ENCODE peak calls at places on chromosomes 6 and 20, in seven cellular contexts. One of them, this sample, is unnamed.

GRCh38 chr6:68635706-68636513 is 828 bp downstream of the ADGRB3 start:
- DNase-seq in adrenal gland: peak; percentile 30
- DNase-seq in uterus: peak; percentile 22
- DNase-seq in Peyer's patch: no peak
- DNase-seq in ovary: peak; percentile 27
- DNase-seq in transverse colon: no peak
- DNase-seq in endothelial cell of umbilical vein: peak; percentile 2
- DNase-seq in this sample: peak; percentile 51

GRCh38 chr20:49501917-49502316 is 19.4 kb upstream of the KCNB1 start:
- DNase-seq in ovary: no peak
- DNase-seq in Peyer's patch: no peak
- DNase-seq in uterus: no peak
- DNase-seq in endothelial cell of umbilical vein: peak; percentile 14
- DNase-seq in transverse colon: no peak
- DNase-seq in adrenal gland: no peak
- DNase-seq in this sample: no peak

GRCh38 chr20:25991051-25991755 is 294.6 kb upstream of the ZNF337 start:
- DNase-seq in adrenal gland: no peak
- DNase-seq in uterus: no peak
- DNase-seq in ovary: no peak
- DNase-seq in endothelial cell of umbilical vein: no peak
- DNase-seq in Peyer's patch: no peak
- DNase-seq in transverse colon: no peak
- DNase-seq in this sample: no peak

GRCh38 chr6:90397929-90398674 is 101.5 kb upstream of the BACH2 start:
- DNase-seq in uterus: no peak
- DNase-seq in transverse colon: no peak
- DNase-seq in endothelial cell of umbilical vein: peak; percentile 83
- DNase-seq in ovary: no peak
- DNase-seq in adrenal gland: no peak
- DNase-seq in Peyer's patch: no peak
- DNase-seq in this sample: no peak

GRCh38 chr6:1176595-1176994 is 135.3 kb upstream of the FOXQ1 start:
- DNase-seq in Peyer's patch: no peak
- DNase-seq in uterus: no peak
- DNase-seq in endothelial cell of umbilical vein: no peak
- DNase-seq in transverse colon: no peak
- DNase-seq in adrenal gland: no peak
- DNase-seq in ovary: no peak
- DNase-seq in this sample: no peak

GRCh38 chr20:23120936-23121765 is 35.0 kb upstream of the CD93 start:
- DNase-seq in endothelial cell of umbilical vein: no peak
- DNase-seq in uterus: no peak
- DNase-seq in ovary: no peak
- DNase-seq in Peyer's patch: no peak
- DNase-seq in adrenal gland: peak; percentile 5
- DNase-seq in transverse colon: no peak
- DNase-seq in this sample: no peak

GRCh38 chr20:13478366-13478765 is 160.4 kb downstream of the TASP1 start:
- DNase-seq in adrenal gland: no peak
- DNase-seq in uterus: no peak
- DNase-seq in transverse colon: no peak
- DNase-seq in ovary: no peak
- DNase-seq in endothelial cell of umbilical vein: no peak
- DNase-seq in Peyer's patch: no peak
- DNase-seq in this sample: no peak

GRCh38 chr20:47124235-47124717 is 229.6 kb downstream of the EYA2 start:
- DNase-seq in ovary: no peak
- DNase-seq in endothelial cell of umbilical vein: no peak
- DNase-seq in transverse colon: no peak
- DNase-seq in Peyer's patch: no peak
- DNase-seq in adrenal gland: no peak
- DNase-seq in uterus: no peak
- DNase-seq in this sample: peak; percentile 23

GRCh38 chr20:56731496-56731895 is 102.4 kb downstream of the TFAP2C start:
- DNase-seq in uterus: no peak
- DNase-seq in adrenal gland: no peak
- DNase-seq in transverse colon: no peak
- DNase-seq in ovary: no peak
- DNase-seq in Peyer's patch: no peak
- DNase-seq in endothelial cell of umbilical vein: no peak
- DNase-seq in this sample: no peak

GRCh38 chr6:3022765-3023662 is 23.3 kb downstream of the NQO2 start:
- DNase-seq in transverse colon: no peak
- DNase-seq in uterus: no peak
- DNase-seq in adrenal gland: no peak
- DNase-seq in ovary: no peak
- DNase-seq in Peyer's patch: peak; percentile 65
- DNase-seq in endothelial cell of umbilical vein: no peak
- DNase-seq in this sample: no peak

GRCh38 chr20:35463455-35464300 is 8.3 kb downstream of the CEP250 start:
- DNase-seq in uterus: peak; percentile 42
- DNase-seq in transverse colon: peak; percentile 57
- DNase-seq in endothelial cell of umbilical vein: peak; percentile 79
- DNase-seq in adrenal gland: peak; percentile 58
- DNase-seq in ovary: peak; percentile 40
- DNase-seq in Peyer's patch: peak; percentile 81
- DNase-seq in this sample: peak; percentile 81

DNA sequence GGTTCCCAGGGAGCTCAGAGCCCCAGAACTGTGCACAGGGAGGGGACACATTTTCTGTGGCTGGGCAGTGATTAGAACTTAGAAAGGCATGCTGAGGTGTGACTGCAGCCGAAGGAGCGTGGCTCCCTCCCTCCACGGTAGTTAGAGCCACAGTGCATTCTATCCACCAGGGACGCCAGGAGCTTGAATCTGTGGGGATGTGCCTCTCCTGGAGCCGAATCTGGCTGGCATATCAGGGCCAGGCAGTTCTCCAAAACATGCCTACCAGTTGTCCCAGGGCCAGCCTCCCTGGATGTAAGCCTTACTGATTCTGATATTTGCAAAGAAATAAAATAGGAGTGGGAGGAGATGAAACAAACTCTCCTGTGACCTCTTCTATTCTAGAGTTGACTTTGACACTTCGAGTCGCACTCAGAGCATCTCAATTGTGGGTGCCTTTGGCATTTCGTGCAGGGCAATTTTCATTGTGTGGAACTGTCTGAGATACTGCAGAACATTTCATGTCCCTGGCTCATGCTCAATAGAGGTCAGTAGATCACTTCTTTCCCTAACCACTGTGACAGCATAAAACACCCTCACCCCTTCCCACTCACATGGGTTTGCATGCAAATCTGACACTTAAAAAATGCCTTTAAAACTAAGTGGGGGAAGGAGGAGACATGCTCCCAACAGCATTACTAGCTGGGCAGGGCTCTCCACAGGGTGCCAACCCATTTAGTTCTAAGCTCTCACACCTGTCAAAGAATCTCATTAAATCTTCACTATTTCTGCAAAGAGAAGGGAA is 379.0 kb downstream of the PREX1 start:
- DNase-seq in endothelial cell of umbilical vein: no peak
- DNase-seq in adrenal gland: no peak
- DNase-seq in ovary: no peak
- DNase-seq in transverse colon: no peak
- DNase-seq in Peyer's patch: no peak
- DNase-seq in uterus: no peak
- DNase-seq in this sample: no peak
- TF ChIP-seq CTCF in endothelial cell of umbilical vein: no peak
- TF ChIP-seq CTCF in adrenal gland: no peak
- TF ChIP-seq CTCF in ovary: no peak
- TF ChIP-seq CTCF in transverse colon: no peak
- TF ChIP-seq CTCF in Peyer's patch: no peak
- TF ChIP-seq CTCF in uterus: no peak
- TF ChIP-seq CTCF in this sample: no peak

DNA sequence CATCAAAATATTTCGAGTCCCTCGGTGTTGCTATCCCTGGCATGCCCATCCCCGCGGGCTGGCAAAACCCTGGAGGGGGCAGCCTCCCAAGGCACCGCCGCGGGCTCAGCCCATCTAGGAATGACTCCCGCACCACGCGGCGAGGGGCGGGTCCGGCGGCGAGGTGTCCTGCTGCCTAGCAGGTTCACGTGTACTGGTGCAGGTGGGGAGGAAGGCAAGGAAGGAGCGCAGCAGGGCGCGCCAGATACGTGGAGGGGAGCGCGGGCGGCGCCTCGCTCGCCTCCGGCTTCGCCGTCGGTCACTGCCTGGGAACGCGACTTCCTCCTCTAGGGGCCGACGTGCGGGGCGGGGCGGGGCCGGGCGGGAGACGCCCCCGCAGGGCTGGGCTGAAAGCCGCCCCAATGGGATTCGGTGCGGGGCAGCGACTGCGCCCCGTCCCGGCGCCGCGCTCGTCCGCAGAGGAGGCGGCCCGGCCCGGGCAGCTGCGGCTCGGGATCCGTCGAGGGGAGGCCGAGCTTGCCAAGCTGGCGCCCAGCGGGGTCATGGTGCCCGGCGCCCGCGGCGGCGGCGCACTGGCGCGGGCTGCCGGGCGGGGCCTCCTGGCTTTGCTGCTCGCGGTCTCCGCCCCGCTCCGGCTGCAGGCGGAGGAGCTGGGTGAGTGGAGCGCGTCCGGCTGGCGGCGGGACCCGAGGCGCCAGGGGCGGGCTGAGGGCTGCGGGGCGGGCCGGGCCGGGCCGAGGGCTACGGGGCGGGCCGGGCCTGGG is at the start of gene DCBLD1:
- DNase-seq in ovary: peak; percentile 73
- DNase-seq in adrenal gland: peak; percentile 79
- DNase-seq in transverse colon: peak; percentile 86
- DNase-seq in endothelial cell of umbilical vein: peak; percentile 78
- DNase-seq in Peyer's patch: peak; percentile 86
- DNase-seq in uterus: peak; percentile 68
- DNase-seq in this sample: peak; percentile 68
- TF ChIP-seq POLR2A in ovary: no peak
- TF ChIP-seq POLR2A in adrenal gland: peak; percentile 75
- TF ChIP-seq POLR2A in transverse colon: peak; percentile 65
- TF ChIP-seq POLR2A in endothelial cell of umbilical vein: peak; percentile 78
- TF ChIP-seq POLR2A in Peyer's patch: peak; percentile 83
- TF ChIP-seq POLR2A in uterus: peak; percentile 35
- TF ChIP-seq POLR2A in this sample: no peak

DNA sequence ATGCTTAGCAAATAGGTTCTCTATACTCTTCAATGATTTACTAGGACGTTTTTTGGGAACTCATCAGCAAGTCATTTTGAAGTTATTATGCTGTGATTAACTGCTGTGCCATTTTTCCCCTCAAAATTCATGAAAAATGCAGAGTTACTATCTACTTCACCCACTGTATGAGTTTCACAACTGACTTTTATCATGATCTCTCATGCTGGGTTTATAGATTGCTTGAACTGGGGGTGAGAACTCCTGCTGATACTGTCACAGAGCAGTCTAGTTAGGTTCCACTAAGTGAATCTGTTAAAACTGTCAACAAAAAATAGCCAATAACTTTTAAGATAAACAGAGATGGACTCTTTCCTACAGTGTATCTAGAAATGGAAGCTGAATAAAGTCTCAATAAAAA is 136.7 kb downstream of the EYS start:
- DNase-seq in Peyer's patch: no peak
- DNase-seq in endothelial cell of umbilical vein: no peak
- DNase-seq in transverse colon: no peak
- DNase-seq in adrenal gland: no peak
- DNase-seq in ovary: no peak
- DNase-seq in uterus: no peak
- DNase-seq in this sample: no peak
- TF ChIP-seq CTCF in Peyer's patch: no peak
- TF ChIP-seq CTCF in endothelial cell of umbilical vein: no peak
- TF ChIP-seq CTCF in transverse colon: no peak
- TF ChIP-seq CTCF in adrenal gland: no peak
- TF ChIP-seq CTCF in ovary: no peak
- TF ChIP-seq CTCF in uterus: no peak
- TF ChIP-seq CTCF in this sample: no peak

DNA sequence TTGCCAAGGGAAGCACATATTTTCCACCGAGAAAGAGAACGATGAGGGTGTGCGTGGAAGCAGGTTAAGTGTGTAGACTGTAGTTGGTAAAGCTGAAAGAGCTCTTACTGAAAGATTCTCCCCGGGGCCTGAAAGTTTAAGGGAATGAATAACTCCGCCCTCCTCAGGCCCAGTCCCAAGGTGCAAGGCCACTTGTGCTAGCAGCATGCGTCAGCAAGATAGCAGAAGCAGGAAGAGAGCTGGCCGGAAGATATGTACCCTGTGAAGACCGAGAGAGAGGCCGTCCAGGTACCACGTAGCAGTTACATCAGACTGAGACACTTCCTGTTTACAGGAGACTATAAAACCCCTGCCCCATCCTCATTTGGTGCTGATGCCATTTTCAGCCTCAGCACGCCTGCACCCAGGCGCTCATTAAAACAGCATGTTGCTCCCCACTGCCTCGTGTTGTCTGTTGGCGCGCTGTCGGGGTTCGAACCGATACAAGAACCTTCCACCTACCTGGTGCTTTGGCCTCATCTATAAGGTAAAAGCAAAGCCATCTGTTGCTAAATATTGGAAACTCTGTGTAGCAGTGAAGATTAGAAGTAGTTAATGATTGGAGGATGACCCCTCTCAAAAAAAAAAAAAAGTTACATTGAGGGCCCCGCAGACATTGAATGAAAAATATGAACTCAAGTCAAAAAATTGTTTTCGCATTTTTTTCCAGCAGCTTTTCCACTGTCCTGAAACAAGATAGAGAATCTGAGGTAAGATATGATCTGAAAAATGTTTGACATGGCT is 18.6 kb upstream of the FAM135A start:
- DNase-seq in adrenal gland: peak; percentile 41
- DNase-seq in transverse colon: no peak
- DNase-seq in endothelial cell of umbilical vein: no peak
- DNase-seq in uterus: no peak
- DNase-seq in Peyer's patch: peak; percentile 83
- DNase-seq in ovary: no peak
- DNase-seq in this sample: no peak
- TF ChIP-seq POLR2A in adrenal gland: no peak
- TF ChIP-seq POLR2A in transverse colon: no peak
- TF ChIP-seq POLR2A in endothelial cell of umbilical vein: no peak
- TF ChIP-seq POLR2A in uterus: no peak
- TF ChIP-seq POLR2A in Peyer's patch: no peak
- TF ChIP-seq POLR2A in ovary: no peak
- TF ChIP-seq POLR2A in this sample: no peak

DNA sequence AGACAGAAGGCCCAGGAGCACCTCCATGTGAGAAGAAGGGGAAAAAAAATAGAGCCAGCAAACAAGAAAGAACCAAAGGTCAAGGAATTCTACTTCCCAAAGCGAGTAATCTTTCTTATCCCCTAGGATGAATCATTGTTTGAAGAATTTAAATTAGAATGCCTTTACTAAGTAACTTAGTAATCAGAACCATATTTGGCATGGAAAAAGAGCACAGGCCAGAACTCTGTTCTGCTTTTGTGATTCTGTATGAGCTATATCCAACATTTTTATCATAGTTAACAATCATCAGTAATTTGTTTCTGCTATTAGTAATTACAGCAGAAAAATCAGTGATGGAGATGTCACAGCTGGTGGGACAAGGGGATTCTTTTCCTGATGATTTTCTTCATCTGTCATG is 228.8 kb upstream of the FAM83B start:
- DNase-seq in Peyer's patch: no peak
- DNase-seq in adrenal gland: no peak
- DNase-seq in uterus: no peak
- DNase-seq in endothelial cell of umbilical vein: peak; percentile 68
- DNase-seq in transverse colon: no peak
- DNase-seq in ovary: no peak
- DNase-seq in this sample: no peak
- TF ChIP-seq CTCF in Peyer's patch: no peak
- TF ChIP-seq CTCF in adrenal gland: no peak
- TF ChIP-seq CTCF in uterus: no peak
- TF ChIP-seq CTCF in endothelial cell of umbilical vein: no peak
- TF ChIP-seq CTCF in transverse colon: no peak
- TF ChIP-seq CTCF in ovary: no peak
- TF ChIP-seq CTCF in this sample: no peak

This sample was measured in testis.